ENCODE peak calls at places on chromosomes 2 and 18, in four cellular contexts. S is fibroblast of pulmonary artery, T is fibroblast of the aortic adventitia, M is fibroblast of lung. W is an unnamed sample.

GRCh38 chr18:13067966-13068365 is 76.8 kb downstream of the CEP192 start:
- DNase-seq in S (no peak), M (peak), T (no peak), W (no peak)

GRCh38 chr2:124426630-124427029 is 401.5 kb downstream of the CNTNAP5 start:
- DNase-seq in S (no peak), M (no peak), T (no peak), W (no peak)

GRCh38 chr18:13252696-13253410 is 34.3 kb downstream of the LDLRAD4 start:
- DNase-seq in T (no peak), S (no peak), M (no peak), W (no peak)

GRCh38 chr18:32929213-32929612 is 156.4 kb upstream of the KLHL14 start:
- DNase-seq in T (no peak), M (no peak), S (peak), W (no peak)

GRCh38 chr2:233076749-233077148 is 16.6 kb downstream of the INPP5D start:
- DNase-seq in M (no peak), T (no peak), S (no peak), W (no peak)

GRCh38 chr2:240235149-240235803 is 94.8 kb upstream of the OTOS start:
- DNase-seq in S (no peak), T (no peak), M (no peak), W (no peak)

GRCh38 chr18:42028232-42028832 is 73.3 kb downstream of the PIK3C3 start:
- DNase-seq in T (peak), S (peak), M (peak), W (peak)

GRCh38 chr18:54671291-54671881 is 80.3 kb downstream of the DYNAP start:
- DNase-seq in T (peak), M (peak), S (peak), W (peak)

GRCh38 chr2:201866643-201867310 is 60.4 kb downstream of the CDK15 start:
- DNase-seq in T (no peak), M (no peak), S (no peak), W (no peak)

GRCh38 chr2:212903413-212903812 is 248.0 kb downstream of the IKZF2 start:
- DNase-seq in T (no peak), M (no peak), S (no peak), W (no peak)

GRCh38 chr2:176582990-176583481 is 313.8 kb downstream of the MTX2 start:
- DNase-seq in S (peak), T (peak), M (peak), W (peak)

GRCh38 chr18:48801728-48802542 is 148.8 kb downstream of the SMAD7 start:
- DNase-seq in T (no peak), M (no peak), S (no peak), W (no peak)

DNA sequence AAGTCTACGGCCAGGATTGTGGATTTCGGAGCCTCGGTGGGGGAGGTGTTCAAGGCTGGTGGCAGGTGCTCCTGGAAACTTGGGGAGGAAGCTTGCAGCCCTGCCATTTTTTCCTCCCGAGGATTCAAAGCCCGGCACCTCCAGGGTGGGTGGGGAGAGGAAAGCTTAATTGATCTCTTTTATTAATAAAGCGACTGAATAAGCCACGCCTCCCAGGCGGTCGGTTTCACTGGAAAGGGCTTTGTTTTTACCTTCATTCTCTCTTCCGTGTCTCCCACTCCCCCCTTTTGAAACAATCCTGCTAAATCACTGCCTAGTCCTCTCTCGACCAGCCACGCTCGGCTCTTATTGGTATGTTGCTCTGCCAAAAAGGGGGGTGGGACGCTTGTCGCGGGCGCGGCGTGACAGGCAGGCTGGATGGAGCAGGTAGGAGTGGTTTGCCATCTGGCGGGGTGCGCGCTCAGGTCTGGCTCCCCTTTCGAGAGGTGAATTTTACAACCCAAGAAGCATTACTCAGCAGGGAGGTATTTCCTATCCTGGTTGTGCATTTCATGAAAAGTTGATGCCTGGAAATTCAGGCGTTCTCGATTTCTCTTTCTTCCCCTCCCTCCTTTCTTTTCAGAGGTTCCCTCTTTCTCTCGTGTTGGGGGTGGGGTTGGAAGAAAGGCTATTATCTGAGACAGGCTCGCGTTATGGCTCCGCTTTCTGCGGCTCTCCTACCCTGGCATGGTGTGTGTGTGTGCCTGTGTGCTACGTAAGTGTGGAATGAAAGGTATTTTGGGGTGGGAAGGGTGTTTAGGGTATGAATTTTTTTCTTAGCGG is 1.4 kb downstream of the NEDD4L start:
- DNase-seq in M (peak), S (peak), T (peak), W (no peak)
- TF ChIP-seq CTCF in M (no peak), S (no peak), T (no peak), W (no peak)

GRCh38 chr2:204545861-204546773 is 842 bp downstream of the PARD3B start:
- DNase-seq in M (no peak), S (no peak), T (no peak), W (no peak)
- H3K4me3 ChIP-seq in M (peak), S (peak), T (peak), W (peak)

GRCh38 chr18:45437399-45437798 is 177.9 kb upstream of the SLC14A2 start:
- DNase-seq in M (no peak), T (no peak), S (no peak), W (no peak)

GRCh38 chr18:45440246-45440645 is 175.0 kb upstream of the SLC14A2 start:
- DNase-seq in T (no peak), S (no peak), M (peak), W (no peak)

GRCh38 chr18:45435810-45436209 is 179.5 kb upstream of the SLC14A2 start:
- DNase-seq in S (no peak), M (no peak), T (no peak), W (no peak)

GRCh38 chr18:45441110-45441842 is 174.0 kb upstream of the SLC14A2 start:
- DNase-seq in S (peak), T (peak), M (peak), W (peak)
- TF ChIP-seq CTCF in S (peak), T (peak), M (peak), W (peak)

GRCh38 chr2:70902067-70902442 is 33.6 kb upstream of the ATP6V1B1 start:
- DNase-seq in T (no peak), M (peak), S (no peak), W (peak)
- H3K4me3 ChIP-seq in T (peak), M (peak), S (peak), W (peak)

GRCh38 chr2:51795248-51795888 is 763.4 kb upstream of the NRXN1 start:
- DNase-seq in S (no peak), M (no peak), T (no peak), W (no peak)
- TF ChIP-seq CTCF in S (peak), M (peak), T (no peak), W (peak)

DNA sequence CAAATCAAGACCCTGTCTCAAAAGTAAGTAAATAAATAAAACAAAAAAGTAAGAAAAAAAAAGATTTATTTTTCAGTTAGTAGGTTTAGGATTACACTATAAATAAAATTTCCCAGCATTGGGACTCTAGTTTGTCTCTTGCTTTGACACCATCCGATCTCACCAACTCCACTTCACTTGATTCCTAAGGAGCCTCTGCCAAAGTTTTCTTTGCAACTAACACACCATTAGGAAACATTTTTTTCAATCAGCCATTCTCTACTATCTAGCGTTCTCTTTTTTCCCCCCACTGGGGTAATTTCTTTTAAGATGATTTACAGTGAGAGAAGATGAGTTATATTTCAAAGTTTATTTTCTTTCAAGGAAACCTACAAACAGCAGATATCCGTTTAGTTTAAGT is 10.6 kb upstream of the NEMP2 start:
- DNase-seq in S (no peak), M (no peak), T (no peak), W (no peak)
- H3K4me3 ChIP-seq in S (peak), M (peak), T (no peak), W (no peak)

GRCh38 chr18:68164909-68165308 is 550.0 kb downstream of the TMX3 start:
- DNase-seq in S (no peak), M (no peak), T (no peak), W (no peak)
- TF ChIP-seq CTCF in S (no peak), M (no peak), T (no peak), W (no peak)